ENCODE peak calls at places on chromosomes 13 and 19, in four cellular contexts. A is body of pancreas, V is NB4, B is GM23338. P is an unnamed sample.

GRCh38 chr13:36212789-36213188 is 1.6 kb downstream of the SOHLH2 start:
- DNase-seq in A (no peak), V (no peak), B (no peak), P (no peak)

GRCh38 chr13:52109096-52109495 is 19.8 kb downstream of the NEK5 start:
- DNase-seq in A (no peak), V (no peak), B (peak; percentile 33), P (no peak)

GRCh38 chr19:2361259-2362038 is 1.4 kb downstream of the TMPRSS9 start:
- DNase-seq in A (no peak), V (no peak), B (no peak), P (no peak)

GRCh38 chr13:111866731-111867245 is 200.2 kb upstream of the SOX1 start:
- DNase-seq in A (no peak), V (no peak), B (no peak), P (no peak)

GRCh38 chr13:24998433-24998832 is 97.5 kb upstream of the PABPC3 start:
- DNase-seq in A (no peak), V (no peak), B (no peak), P (no peak)

GRCh38 chr13:52665325-52665724 is 12.7 kb downstream of the SUGT1 start:
- DNase-seq in A (no peak), V (no peak), B (peak; percentile 50), P (no peak)

GRCh38 chr13:26019241-26019640 is 32.6 kb downstream of the SHISA2 start:
- DNase-seq in A (no peak), V (no peak), B (no peak), P (no peak)

GRCh38 chr13:93227280-93227905 is 786 bp downstream of the GPC6 start:
- DNase-seq in A (no peak), V (no peak), B (peak; percentile 66), P (peak; percentile 11)

GRCh38 chr13:26880741-26881140 is 120.2 kb upstream of the GPR12 start:
- DNase-seq in A (no peak), V (no peak), B (no peak), P (no peak)

GRCh38 chr13:57627663-57628062 is 3.9 kb upstream of the PCDH17 start:
- DNase-seq in A (no peak), V (peak; percentile 49), B (peak; percentile 51), P (no peak)

GRCh38 chr19:22607653-22608430 is 26.3 kb upstream of the ZNF492 start:
- DNase-seq in A (no peak), V (no peak), B (no peak), P (no peak)

GRCh38 chr19:49976496-49976895 is 15.5 kb upstream of the SIGLEC11 start:
- DNase-seq in A (no peak), V (no peak), B (no peak), P (no peak)

GRCh38 chr19:46753420-46754155 is 7.3 kb upstream of the STRN4 start:
- DNase-seq in A (peak; percentile 77), V (peak; percentile 91), B (peak; percentile 87), P (peak; percentile 78)

GRCh38 chr13:91347996-91348905 is 764 bp downstream of the MIR17HG start:
- DNase-seq in A (peak; percentile 42), V (no peak), B (no peak), P (peak; percentile 56)

GRCh38 chr13:113220141-113220598 is 10.8 kb downstream of the CUL4A start:
- DNase-seq in A (peak; percentile 30), V (no peak), B (peak; percentile 32), P (peak; percentile 65)

GRCh38 chr19:40692212-40692551 is 1.7 kb upstream of the NUMBL start:
- DNase-seq in A (no peak), V (no peak), B (no peak), P (no peak)

GRCh38 chr19:6685962-6686627 is 16.1 kb upstream of the TNFSF14 start:
- DNase-seq in A (no peak), V (no peak), B (no peak), P (no peak)

GRCh38 chr13:98752111-98752941 is at the start of gene SLC15A1:
- DNase-seq in A (peak; percentile 43), V (no peak), B (peak; percentile 66), P (peak; percentile 47)

GRCh38 chr19:15759962-15760565 is 22.3 kb downstream of the OR10H3 start:
- DNase-seq in A (no peak), V (no peak), B (no peak), P (peak; percentile 30)

GRCh38 chr19:30449673-30450072 is 77.5 kb downstream of the ZNF536 start:
- DNase-seq in A (no peak), V (no peak), B (peak; percentile 53), P (no peak)

GRCh38 chr13:85698236-85698635 is 101.0 kb downstream of the SLITRK6 start:
- DNase-seq in A (no peak), V (no peak), B (no peak), P (no peak)

GRCh38 chr19:18192673-18193387 is at the start of gene MPV17L2:
- DNase-seq in A (peak; percentile 100), V (peak; percentile 100), B (peak; percentile 100), P (peak; percentile 100)

GRCh38 chr13:112331675-112332074 is 44.5 kb upstream of the SPACA7 start:
- DNase-seq in A (no peak), V (no peak), B (no peak), P (no peak)

GRCh38 chr19:10552596-10553053 is 8.9 kb downstream of the ATG4D start:
- DNase-seq in A (no peak), V (peak; percentile 79), B (peak; percentile 82), P (no peak)

GRCh38 chr19:58581227-58582141 is 8.3 kb upstream of the MZF1 start:
- DNase-seq in A (peak; percentile 85), V (peak; percentile 85), B (peak; percentile 96), P (peak; percentile 84)

GRCh38 chr13:97004096-97004876 is 10.0 kb upstream of the OXGR1 start:
- DNase-seq in A (no peak), V (no peak), B (no peak), P (no peak)

GRCh38 chr19:31512403-31512970 is 163.3 kb upstream of the TSHZ3 start:
- DNase-seq in A (no peak), V (no peak), B (no peak), P (no peak)

GRCh38 chr19:19261350-19262189 is 11.5 kb downstream of the TM6SF2 start:
- DNase-seq in A (no peak), V (peak; percentile 94), B (peak; percentile 88), P (no peak)

GRCh38 chr13:30065181-30065580 is 214.8 kb upstream of the UBL3 start:
- DNase-seq in A (no peak), V (peak; percentile 20), B (no peak), P (no peak)